ENCODE peak calls at places on chromosomes 16 and 17, in five cellular contexts. Z, B, M, L and R are unnamed samples.

GRCh38 chr16:1818873-1819525 is 7.6 kb downstream of the HAGH start:
- DNase-seq in Z (no peak), B (no peak), M (no peak), L (peak; percentile 67), R (no peak)

GRCh38 chr16:83923581-83924365 is 24.9 kb downstream of the MLYCD start:
- DNase-seq in Z (peak; percentile 48), B (no peak), M (no peak), L (no peak), R (no peak)

GRCh38 chr17:12250973-12251372 is 230.3 kb downstream of the MAP2K4 start:
- DNase-seq in Z (no peak), B (no peak), M (no peak), L (no peak), R (no peak)

GRCh38 chr17:77383613-77384608 is 243.1 kb downstream of the SEC14L1 start:
- DNase-seq in Z (peak; percentile 79), B (peak; percentile 66), M (peak; percentile 94), L (no peak), R (no peak)

GRCh38 chr17:18186271-18186982 is 2.8 kb downstream of the ALKBH5 start:
- DNase-seq in Z (no peak), B (no peak), M (no peak), L (no peak), R (no peak)

GRCh38 chr16:67280090-67281015 is 1.0 kb downstream of the PLEKHG4 start:
- DNase-seq in Z (no peak), B (no peak), M (no peak), L (no peak), R (no peak)

GRCh38 chr16:80123189-80123588 is 417.6 kb upstream of the DYNLRB2 start:
- DNase-seq in Z (no peak), B (no peak), M (no peak), L (no peak), R (no peak)

GRCh38 chr16:1059310-1059709 is 13.2 kb upstream of the SSTR5 start:
- DNase-seq in Z (no peak), B (no peak), M (no peak), L (no peak), R (no peak)

GRCh38 chr16:30830072-30830417 is 43.0 kb upstream of the ZNF629 start:
- DNase-seq in Z (no peak), B (no peak), M (no peak), L (no peak), R (no peak)

GRCh38 chr17:44320066-44320465 is 4.6 kb downstream of the SLC25A39 start:
- DNase-seq in Z (no peak), B (no peak), M (no peak), L (no peak), R (no peak)

GRCh38 chr17:19401321-19402010 is 9.6 kb upstream of the RNF112 start:
- DNase-seq in Z (no peak), B (no peak), M (no peak), L (no peak), R (peak; percentile 82)

GRCh38 chr17:50184057-50184456 is 17.4 kb downstream of the COL1A1 start:
- DNase-seq in Z (no peak), B (no peak), M (no peak), L (no peak), R (no peak)

GRCh38 chr16:70267516-70267915 is 15.8 kb upstream of the EXOSC6 start:
- DNase-seq in Z (peak; percentile 26), B (no peak), M (peak; percentile 54), L (peak; percentile 19), R (peak; percentile 32)

GRCh38 chr17:34081269-34081668 is 173.8 kb upstream of the CCL2 start:
- DNase-seq in Z (no peak), B (no peak), M (no peak), L (no peak), R (no peak)

GRCh38 chr16:8958344-8958808 is 5.3 kb downstream of the USP7 start:
- DNase-seq in Z (no peak), B (no peak), M (no peak), L (no peak), R (peak; percentile 58)

GRCh38 chr16:28878083-28878926 is at the start of gene ATP2A1:
- DNase-seq in Z (no peak), B (no peak), M (no peak), L (no peak), R (no peak)

GRCh38 chr16:68640972-68641371 is 4.1 kb upstream of the CDH3 start:
- DNase-seq in Z (no peak), B (peak; percentile 0), M (no peak), L (no peak), R (no peak)

GRCh38 chr17:16106161-16106891 is 106.7 kb downstream of the TTC19 start:
- DNase-seq in Z (no peak), B (no peak), M (no peak), L (no peak), R (no peak)

GRCh38 chr17:57669671-57670529 is 75.2 kb downstream of the CCDC182 start:
- DNase-seq in Z (no peak), B (no peak), M (peak; percentile 35), L (no peak), R (no peak)

GRCh38 chr17:2965621-2966275 is 97.7 kb downstream of the OR1D5 start:
- DNase-seq in Z (no peak), B (peak; percentile 59), M (peak; percentile 48), L (no peak), R (no peak)

GRCh38 chr16:81461756-81462155 is 17.1 kb downstream of the CMIP start:
- DNase-seq in Z (no peak), B (no peak), M (no peak), L (no peak), R (no peak)

GRCh38 chr17:28865946-28866752 is 11.3 kb downstream of the ERAL1 start:
- DNase-seq in Z (no peak), B (no peak), M (no peak), L (no peak), R (no peak)

GRCh38 chr17:1484060-1484535 is 8.4 kb downstream of the MYO1C start:
- DNase-seq in Z (no peak), B (no peak), M (no peak), L (no peak), R (peak; percentile 46)

GRCh38 chr17:8832711-8833352 is 33.7 kb upstream of the MFSD6L start:
- DNase-seq in Z (no peak), B (peak; percentile 57), M (no peak), L (no peak), R (peak; percentile 63)

GRCh38 chr16:49564577-49565224 is 191.1 kb downstream of the C16orf78 start:
- DNase-seq in Z (no peak), B (no peak), M (no peak), L (no peak), R (no peak)

GRCh38 chr16:77993586-77993985 is 28.8 kb upstream of the CLEC3A start:
- DNase-seq in Z (no peak), B (no peak), M (no peak), L (no peak), R (no peak)

GRCh38 chr16:22687031-22687530 is 126.9 kb upstream of the HS3ST2 start:
- DNase-seq in Z (no peak), B (no peak), M (no peak), L (no peak), R (no peak)

GRCh38 chr17:6413073-6413472 is 21.8 kb downstream of the AIPL1 start:
- DNase-seq in Z (no peak), B (no peak), M (no peak), L (no peak), R (no peak)

GRCh38 chr17:9937164-9937835 is 32.2 kb upstream of the RCVRN start:
- DNase-seq in Z (peak; percentile 41), B (peak; percentile 16), M (peak; percentile 80), L (no peak), R (peak; percentile 35)

GRCh38 chr17:4900231-4901107 is 1.1 kb downstream of the C17orf107 start:
- DNase-seq in Z (peak; percentile 74), B (peak; percentile 71), M (no peak), L (no peak), R (peak; percentile 67)

GRCh38 chr17:40551874-40552768 is 13.2 kb downstream of the CCR7 start:
- DNase-seq in Z (peak; percentile 61), B (peak; percentile 49), M (peak; percentile 91), L (peak; percentile 55), R (peak; percentile 59)

GRCh38 chr17:50013079-50013478 is 18.1 kb upstream of the DLX3 start:
- DNase-seq in Z (no peak), B (no peak), M (no peak), L (no peak), R (no peak)

GRCh38 chr17:7850118-7850504 is 4.8 kb upstream of the TMEM88 start:
- DNase-seq in Z (no peak), B (no peak), M (no peak), L (no peak), R (no peak)

GRCh38 chr16:16172991-16173390 is 50.3 kb downstream of the ABCC6 start:
- DNase-seq in Z (no peak), B (no peak), M (no peak), L (no peak), R (no peak)

GRCh38 chr16:31200821-31201510 is 1.6 kb downstream of the PYCARD start:
- DNase-seq in Z (no peak), B (no peak), M (no peak), L (peak; percentile 52), R (no peak)

GRCh38 chr17:29076087-29076486 is 33.1 kb downstream of the PIPOX start:
- DNase-seq in Z (no peak), B (no peak), M (no peak), L (no peak), R (no peak)

GRCh38 chr17:2282297-2282873 is 21.2 kb downstream of the SMG6 start:
- DNase-seq in Z (no peak), B (no peak), M (no peak), L (no peak), R (no peak)